ENCODE peak calls at places on chromosomes 11 and 22, in six cellular contexts. One of them, this sample, is unnamed.

GRCh38 chr11:70790671-70791300 is 392.5 kb downstream of the CTTN start:
- DNase-seq in stimulated activated CD4-positive, alpha-beta T cell treated with anti-CD3 and anti-CD28 coated beads, Interleukin-12 subunit alpha, Interleukin-12 subunit beta, amount 100 ng/mL, for 48 hours: no peak
- DNase-seq in mammary epithelial cell: no peak
- DNase-seq in NCI-H2029: no peak
- DNase-seq in left lobe of liver: no peak
- DNase-seq in SW 1271: no peak
- DNase-seq in this sample: no peak

GRCh38 chr11:78063440-78064181 is at the start of gene THRSP:
- DNase-seq in mammary epithelial cell: no peak
- DNase-seq in stimulated activated CD4-positive, alpha-beta T cell treated with anti-CD3 and anti-CD28 coated beads, Interleukin-12 subunit alpha, Interleukin-12 subunit beta, amount 100 ng/mL, for 48 hours: no peak
- DNase-seq in SW 1271: no peak
- DNase-seq in left lobe of liver: peak
- DNase-seq in NCI-H2029: no peak
- DNase-seq in this sample: no peak

GRCh38 chr22:46052801-46053562 is 76.0 kb upstream of the WNT7B start:
- DNase-seq in stimulated activated CD4-positive, alpha-beta T cell treated with anti-CD3 and anti-CD28 coated beads, Interleukin-12 subunit alpha, Interleukin-12 subunit beta, amount 100 ng/mL, for 48 hours: no peak
- DNase-seq in left lobe of liver: peak
- DNase-seq in mammary epithelial cell: peak
- DNase-seq in SW 1271: peak
- DNase-seq in NCI-H2029: no peak
- DNase-seq in this sample: no peak

GRCh38 chr11:19472679-19473078 is 231.9 kb upstream of the E2F8 start:
- DNase-seq in NCI-H2029: no peak
- DNase-seq in left lobe of liver: no peak
- DNase-seq in SW 1271: no peak
- DNase-seq in mammary epithelial cell: no peak
- DNase-seq in stimulated activated CD4-positive, alpha-beta T cell treated with anti-CD3 and anti-CD28 coated beads, Interleukin-12 subunit alpha, Interleukin-12 subunit beta, amount 100 ng/mL, for 48 hours: no peak
- DNase-seq in this sample: no peak

GRCh38 chr22:50518628-50519027 is 6.8 kb downstream of the SCO2 start:
- DNase-seq in left lobe of liver: no peak
- DNase-seq in stimulated activated CD4-positive, alpha-beta T cell treated with anti-CD3 and anti-CD28 coated beads, Interleukin-12 subunit alpha, Interleukin-12 subunit beta, amount 100 ng/mL, for 48 hours: no peak
- DNase-seq in mammary epithelial cell: no peak
- DNase-seq in SW 1271: no peak
- DNase-seq in NCI-H2029: no peak
- DNase-seq in this sample: no peak

GRCh38 chr11:34145847-34146381 is 40.5 kb downstream of the NAT10 start:
- DNase-seq in left lobe of liver: no peak
- DNase-seq in stimulated activated CD4-positive, alpha-beta T cell treated with anti-CD3 and anti-CD28 coated beads, Interleukin-12 subunit alpha, Interleukin-12 subunit beta, amount 100 ng/mL, for 48 hours: no peak
- DNase-seq in mammary epithelial cell: no peak
- DNase-seq in SW 1271: no peak
- DNase-seq in NCI-H2029: no peak
- DNase-seq in this sample: no peak

GRCh38 chr11:47508595-47509555 is 44.1 kb downstream of the CELF1 start:
- DNase-seq in SW 1271: no peak
- DNase-seq in mammary epithelial cell: no peak
- DNase-seq in left lobe of liver: no peak
- DNase-seq in stimulated activated CD4-positive, alpha-beta T cell treated with anti-CD3 and anti-CD28 coated beads, Interleukin-12 subunit alpha, Interleukin-12 subunit beta, amount 100 ng/mL, for 48 hours: no peak
- DNase-seq in NCI-H2029: peak
- DNase-seq in this sample: no peak

GRCh38 chr11:61290905-61291690 is 4.0 kb downstream of the VWCE start:
- DNase-seq in left lobe of liver: no peak
- DNase-seq in NCI-H2029: no peak
- DNase-seq in stimulated activated CD4-positive, alpha-beta T cell treated with anti-CD3 and anti-CD28 coated beads, Interleukin-12 subunit alpha, Interleukin-12 subunit beta, amount 100 ng/mL, for 48 hours: no peak
- DNase-seq in mammary epithelial cell: no peak
- DNase-seq in SW 1271: no peak
- DNase-seq in this sample: no peak

GRCh38 chr11:17015639-17016125 is 1.5 kb upstream of the PLEKHA7 start:
- DNase-seq in SW 1271: no peak
- DNase-seq in mammary epithelial cell: no peak
- DNase-seq in left lobe of liver: peak
- DNase-seq in stimulated activated CD4-positive, alpha-beta T cell treated with anti-CD3 and anti-CD28 coated beads, Interleukin-12 subunit alpha, Interleukin-12 subunit beta, amount 100 ng/mL, for 48 hours: no peak
- DNase-seq in NCI-H2029: no peak
- DNase-seq in this sample: no peak

GRCh38 chr11:133383689-133384088 is 148.6 kb downstream of the OPCML start:
- DNase-seq in stimulated activated CD4-positive, alpha-beta T cell treated with anti-CD3 and anti-CD28 coated beads, Interleukin-12 subunit alpha, Interleukin-12 subunit beta, amount 100 ng/mL, for 48 hours: no peak
- DNase-seq in NCI-H2029: no peak
- DNase-seq in SW 1271: no peak
- DNase-seq in left lobe of liver: no peak
- DNase-seq in mammary epithelial cell: no peak
- DNase-seq in this sample: no peak

GRCh38 chr11:63537293-63538101 is 889 bp downstream of the PLAAT4 start:
- DNase-seq in left lobe of liver: peak
- DNase-seq in stimulated activated CD4-positive, alpha-beta T cell treated with anti-CD3 and anti-CD28 coated beads, Interleukin-12 subunit alpha, Interleukin-12 subunit beta, amount 100 ng/mL, for 48 hours: no peak
- DNase-seq in NCI-H2029: peak
- DNase-seq in SW 1271: no peak
- DNase-seq in mammary epithelial cell: no peak
- DNase-seq in this sample: no peak

GRCh38 chr11:88335284-88335683 is 2.3 kb downstream of the CTSC start:
- DNase-seq in left lobe of liver: no peak
- DNase-seq in stimulated activated CD4-positive, alpha-beta T cell treated with anti-CD3 and anti-CD28 coated beads, Interleukin-12 subunit alpha, Interleukin-12 subunit beta, amount 100 ng/mL, for 48 hours: no peak
- DNase-seq in SW 1271: no peak
- DNase-seq in NCI-H2029: no peak
- DNase-seq in mammary epithelial cell: no peak
- DNase-seq in this sample: no peak

GRCh38 chr11:112348480-112349029 is 87.9 kb upstream of the PLET1 start:
- DNase-seq in SW 1271: no peak
- DNase-seq in NCI-H2029: no peak
- DNase-seq in stimulated activated CD4-positive, alpha-beta T cell treated with anti-CD3 and anti-CD28 coated beads, Interleukin-12 subunit alpha, Interleukin-12 subunit beta, amount 100 ng/mL, for 48 hours: no peak
- DNase-seq in mammary epithelial cell: no peak
- DNase-seq in left lobe of liver: no peak
- DNase-seq in this sample: no peak

GRCh38 chr22:27677895-27678458 is 123.6 kb downstream of the MN1 start:
- DNase-seq in mammary epithelial cell: no peak
- DNase-seq in stimulated activated CD4-positive, alpha-beta T cell treated with anti-CD3 and anti-CD28 coated beads, Interleukin-12 subunit alpha, Interleukin-12 subunit beta, amount 100 ng/mL, for 48 hours: no peak
- DNase-seq in SW 1271: no peak
- DNase-seq in NCI-H2029: no peak
- DNase-seq in left lobe of liver: no peak
- DNase-seq in this sample: no peak

GRCh38 chr11:12829131-12829530 is 154.9 kb downstream of the TEAD1 start:
- DNase-seq in NCI-H2029: no peak
- DNase-seq in SW 1271: no peak
- DNase-seq in stimulated activated CD4-positive, alpha-beta T cell treated with anti-CD3 and anti-CD28 coated beads, Interleukin-12 subunit alpha, Interleukin-12 subunit beta, amount 100 ng/mL, for 48 hours: no peak
- DNase-seq in left lobe of liver: no peak
- DNase-seq in mammary epithelial cell: no peak
- DNase-seq in this sample: no peak

GRCh38 chr11:122486793-122487495 is 168.6 kb upstream of the UBASH3B start:
- DNase-seq in mammary epithelial cell: peak
- DNase-seq in stimulated activated CD4-positive, alpha-beta T cell treated with anti-CD3 and anti-CD28 coated beads, Interleukin-12 subunit alpha, Interleukin-12 subunit beta, amount 100 ng/mL, for 48 hours: no peak
- DNase-seq in left lobe of liver: no peak
- DNase-seq in SW 1271: no peak
- DNase-seq in NCI-H2029: no peak
- DNase-seq in this sample: no peak

GRCh38 chr11:64246874-64247728 is at the start of gene PPP1R14B:
- DNase-seq in left lobe of liver: peak
- DNase-seq in mammary epithelial cell: peak
- DNase-seq in stimulated activated CD4-positive, alpha-beta T cell treated with anti-CD3 and anti-CD28 coated beads, Interleukin-12 subunit alpha, Interleukin-12 subunit beta, amount 100 ng/mL, for 48 hours: peak
- DNase-seq in SW 1271: peak
- DNase-seq in NCI-H2029: peak
- DNase-seq in this sample: peak

GRCh38 chr11:60838132-60838531 is 3.8 kb upstream of the CCDC86 start:
- DNase-seq in left lobe of liver: no peak
- DNase-seq in SW 1271: no peak
- DNase-seq in mammary epithelial cell: no peak
- DNase-seq in NCI-H2029: no peak
- DNase-seq in stimulated activated CD4-positive, alpha-beta T cell treated with anti-CD3 and anti-CD28 coated beads, Interleukin-12 subunit alpha, Interleukin-12 subunit beta, amount 100 ng/mL, for 48 hours: no peak
- DNase-seq in this sample: no peak

GRCh38 chr22:23695141-23695540 is 4.3 kb downstream of the RGL4 start:
- DNase-seq in NCI-H2029: no peak
- DNase-seq in SW 1271: no peak
- DNase-seq in left lobe of liver: no peak
- DNase-seq in mammary epithelial cell: no peak
- DNase-seq in stimulated activated CD4-positive, alpha-beta T cell treated with anti-CD3 and anti-CD28 coated beads, Interleukin-12 subunit alpha, Interleukin-12 subunit beta, amount 100 ng/mL, for 48 hours: no peak
- DNase-seq in this sample: no peak

GRCh38 chr11:32374261-32374711 is 61.1 kb downstream of the WT1 start:
- DNase-seq in left lobe of liver: no peak
- DNase-seq in mammary epithelial cell: no peak
- DNase-seq in NCI-H2029: no peak
- DNase-seq in stimulated activated CD4-positive, alpha-beta T cell treated with anti-CD3 and anti-CD28 coated beads, Interleukin-12 subunit alpha, Interleukin-12 subunit beta, amount 100 ng/mL, for 48 hours: peak
- DNase-seq in SW 1271: no peak
- DNase-seq in this sample: no peak

GRCh38 chr11:18203723-18204122 is 31.1 kb downstream of the MRGPRX4 start:
- DNase-seq in left lobe of liver: no peak
- DNase-seq in NCI-H2029: no peak
- DNase-seq in SW 1271: peak
- DNase-seq in stimulated activated CD4-positive, alpha-beta T cell treated with anti-CD3 and anti-CD28 coated beads, Interleukin-12 subunit alpha, Interleukin-12 subunit beta, amount 100 ng/mL, for 48 hours: no peak
- DNase-seq in mammary epithelial cell: no peak
- DNase-seq in this sample: no peak

GRCh38 chr11:108902027-108902469 is 237.2 kb downstream of the DDX10 start:
- DNase-seq in left lobe of liver: no peak
- DNase-seq in mammary epithelial cell: no peak
- DNase-seq in NCI-H2029: no peak
- DNase-seq in stimulated activated CD4-positive, alpha-beta T cell treated with anti-CD3 and anti-CD28 coated beads, Interleukin-12 subunit alpha, Interleukin-12 subunit beta, amount 100 ng/mL, for 48 hours: no peak
- DNase-seq in SW 1271: no peak
- DNase-seq in this sample: no peak

GRCh38 chr11:12052676-12053605 is 44.5 kb upstream of the DKK3 start:
- DNase-seq in mammary epithelial cell: peak
- DNase-seq in left lobe of liver: peak
- DNase-seq in NCI-H2029: no peak
- DNase-seq in stimulated activated CD4-positive, alpha-beta T cell treated with anti-CD3 and anti-CD28 coated beads, Interleukin-12 subunit alpha, Interleukin-12 subunit beta, amount 100 ng/mL, for 48 hours: no peak
- DNase-seq in SW 1271: no peak
- DNase-seq in this sample: no peak

GRCh38 chr11:1548221-1549070 is 23.6 kb downstream of the DUSP8 start:
- DNase-seq in left lobe of liver: peak
- DNase-seq in mammary epithelial cell: peak
- DNase-seq in stimulated activated CD4-positive, alpha-beta T cell treated with anti-CD3 and anti-CD28 coated beads, Interleukin-12 subunit alpha, Interleukin-12 subunit beta, amount 100 ng/mL, for 48 hours: no peak
- DNase-seq in SW 1271: peak
- DNase-seq in NCI-H2029: peak
- DNase-seq in this sample: no peak

GRCh38 chr22:45127866-45128265 is 35.9 kb upstream of the NUP50 start:
- DNase-seq in stimulated activated CD4-positive, alpha-beta T cell treated with anti-CD3 and anti-CD28 coated beads, Interleukin-12 subunit alpha, Interleukin-12 subunit beta, amount 100 ng/mL, for 48 hours: no peak
- DNase-seq in mammary epithelial cell: peak
- DNase-seq in SW 1271: no peak
- DNase-seq in left lobe of liver: no peak
- DNase-seq in NCI-H2029: no peak
- DNase-seq in this sample: no peak

GRCh38 chr11:20311444-20311843 is 52.1 kb upstream of the HTATIP2 start:
- DNase-seq in NCI-H2029: no peak
- DNase-seq in left lobe of liver: no peak
- DNase-seq in stimulated activated CD4-positive, alpha-beta T cell treated with anti-CD3 and anti-CD28 coated beads, Interleukin-12 subunit alpha, Interleukin-12 subunit beta, amount 100 ng/mL, for 48 hours: no peak
- DNase-seq in mammary epithelial cell: no peak
- DNase-seq in SW 1271: no peak
- DNase-seq in this sample: no peak

GRCh38 chr11:80841716-80842115 is 1400.9 kb upstream of the TENM4 start:
- DNase-seq in SW 1271: no peak
- DNase-seq in left lobe of liver: no peak
- DNase-seq in stimulated activated CD4-positive, alpha-beta T cell treated with anti-CD3 and anti-CD28 coated beads, Interleukin-12 subunit alpha, Interleukin-12 subunit beta, amount 100 ng/mL, for 48 hours: no peak
- DNase-seq in NCI-H2029: no peak
- DNase-seq in mammary epithelial cell: peak
- DNase-seq in this sample: no peak

GRCh38 chr11:63666874-63667273 is 4.3 kb downstream of the ATL3 start:
- DNase-seq in NCI-H2029: no peak
- DNase-seq in stimulated activated CD4-positive, alpha-beta T cell treated with anti-CD3 and anti-CD28 coated beads, Interleukin-12 subunit alpha, Interleukin-12 subunit beta, amount 100 ng/mL, for 48 hours: no peak
- DNase-seq in mammary epithelial cell: peak
- DNase-seq in left lobe of liver: no peak
- DNase-seq in SW 1271: no peak
- DNase-seq in this sample: no peak

GRCh38 chr22:44445731-44446130 is 52.3 kb downstream of the RTL6 start:
- DNase-seq in SW 1271: no peak
- DNase-seq in NCI-H2029: no peak
- DNase-seq in left lobe of liver: no peak
- DNase-seq in mammary epithelial cell: no peak
- DNase-seq in stimulated activated CD4-positive, alpha-beta T cell treated with anti-CD3 and anti-CD28 coated beads, Interleukin-12 subunit alpha, Interleukin-12 subunit beta, amount 100 ng/mL, for 48 hours: no peak
- DNase-seq in this sample: no peak

GRCh38 chr11:45436118-45436517 is 150.0 kb upstream of the SYT13 start:
- DNase-seq in NCI-H2029: no peak
- DNase-seq in left lobe of liver: no peak
- DNase-seq in SW 1271: no peak
- DNase-seq in mammary epithelial cell: no peak
- DNase-seq in stimulated activated CD4-positive, alpha-beta T cell treated with anti-CD3 and anti-CD28 coated beads, Interleukin-12 subunit alpha, Interleukin-12 subunit beta, amount 100 ng/mL, for 48 hours: no peak
- DNase-seq in this sample: no peak

GRCh38 chr11:73779084-73779902 is 8.4 kb upstream of the MRPL48 start:
- DNase-seq in left lobe of liver: peak
- DNase-seq in SW 1271: peak
- DNase-seq in NCI-H2029: peak
- DNase-seq in stimulated activated CD4-positive, alpha-beta T cell treated with anti-CD3 and anti-CD28 coated beads, Interleukin-12 subunit alpha, Interleukin-12 subunit beta, amount 100 ng/mL, for 48 hours: peak
- DNase-seq in mammary epithelial cell: peak
- DNase-seq in this sample: peak

GRCh38 chr11:86291466-86292262 is 10.4 kb upstream of the HIKESHI start:
- DNase-seq in stimulated activated CD4-positive, alpha-beta T cell treated with anti-CD3 and anti-CD28 coated beads, Interleukin-12 subunit alpha, Interleukin-12 subunit beta, amount 100 ng/mL, for 48 hours: peak
- DNase-seq in mammary epithelial cell: peak
- DNase-seq in left lobe of liver: no peak
- DNase-seq in SW 1271: peak
- DNase-seq in NCI-H2029: peak
- DNase-seq in this sample: peak

GRCh38 chr11:65058419-65059054 is at the start of gene NAALADL1:
- DNase-seq in left lobe of liver: no peak
- DNase-seq in mammary epithelial cell: no peak
- DNase-seq in SW 1271: no peak
- DNase-seq in stimulated activated CD4-positive, alpha-beta T cell treated with anti-CD3 and anti-CD28 coated beads, Interleukin-12 subunit alpha, Interleukin-12 subunit beta, amount 100 ng/mL, for 48 hours: no peak
- DNase-seq in NCI-H2029: no peak
- DNase-seq in this sample: no peak

GRCh38 chr22:18060646-18061620 is 16.9 kb upstream of the PEX26 start:
- DNase-seq in NCI-H2029: no peak
- DNase-seq in mammary epithelial cell: peak
- DNase-seq in stimulated activated CD4-positive, alpha-beta T cell treated with anti-CD3 and anti-CD28 coated beads, Interleukin-12 subunit alpha, Interleukin-12 subunit beta, amount 100 ng/mL, for 48 hours: no peak
- DNase-seq in left lobe of liver: peak
- DNase-seq in SW 1271: no peak
- DNase-seq in this sample: no peak

GRCh38 chr22:21791635-21792625 is 56.3 kb upstream of the YPEL1 start:
- DNase-seq in NCI-H2029: no peak
- DNase-seq in SW 1271: no peak
- DNase-seq in left lobe of liver: no peak
- DNase-seq in mammary epithelial cell: peak
- DNase-seq in stimulated activated CD4-positive, alpha-beta T cell treated with anti-CD3 and anti-CD28 coated beads, Interleukin-12 subunit alpha, Interleukin-12 subunit beta, amount 100 ng/mL, for 48 hours: peak
- DNase-seq in this sample: peak

GRCh38 chr22:22565991-22566390 is 6.9 kb upstream of the PRAME start:
- DNase-seq in SW 1271: no peak
- DNase-seq in left lobe of liver: no peak
- DNase-seq in stimulated activated CD4-positive, alpha-beta T cell treated with anti-CD3 and anti-CD28 coated beads, Interleukin-12 subunit alpha, Interleukin-12 subunit beta, amount 100 ng/mL, for 48 hours: no peak
- DNase-seq in NCI-H2029: no peak
- DNase-seq in mammary epithelial cell: no peak
- DNase-seq in this sample: no peak

GRCh38 chr11:64226507-64227051 is 505 bp downstream of the NUDT22 start:
- DNase-seq in stimulated activated CD4-positive, alpha-beta T cell treated with anti-CD3 and anti-CD28 coated beads, Interleukin-12 subunit alpha, Interleukin-12 subunit beta, amount 100 ng/mL, for 48 hours: no peak
- DNase-seq in mammary epithelial cell: peak
- DNase-seq in left lobe of liver: no peak
- DNase-seq in NCI-H2029: peak
- DNase-seq in SW 1271: peak
- DNase-seq in this sample: no peak

GRCh38 chr11:130707217-130707616 is 209.1 kb downstream of the SNX19 start:
- DNase-seq in NCI-H2029: no peak
- DNase-seq in left lobe of liver: no peak
- DNase-seq in stimulated activated CD4-positive, alpha-beta T cell treated with anti-CD3 and anti-CD28 coated beads, Interleukin-12 subunit alpha, Interleukin-12 subunit beta, amount 100 ng/mL, for 48 hours: no peak
- DNase-seq in SW 1271: no peak
- DNase-seq in mammary epithelial cell: no peak
- DNase-seq in this sample: no peak

GRCh38 chr11:33885338-33886005 is 6.4 kb downstream of the LMO2 start:
- DNase-seq in NCI-H2029: no peak
- DNase-seq in stimulated activated CD4-positive, alpha-beta T cell treated with anti-CD3 and anti-CD28 coated beads, Interleukin-12 subunit alpha, Interleukin-12 subunit beta, amount 100 ng/mL, for 48 hours: no peak
- DNase-seq in SW 1271: no peak
- DNase-seq in mammary epithelial cell: no peak
- DNase-seq in left lobe of liver: no peak
- DNase-seq in this sample: no peak

This sample was measured in stimulated activated CD8-positive, alpha-beta memory T cell treated with anti-CD3 and anti-CD28 coated beads, Interleukin-2, amount 100 ng/mL, for 48 hours.